ENCODE peak calls at places on chromosomes 5 and 9, in seven cellular contexts. Y, R, F, S, U, A and O are unnamed samples.

GRCh38 chr9:3181049-3181953 is 337.4 kb upstream of the PUM3 start:
- DNase-seq in Y (peak), R (peak), F (no peak), A (peak), S (no peak), U (no peak), O (no peak)

GRCh38 chr9:10050016-10050415 is 562.8 kb downstream of the PTPRD start:
- DNase-seq in F (peak), Y (peak), U (peak), R (no peak), S (peak), A (no peak), O (no peak)

GRCh38 chr9:133443982-133444381 is 15.8 kb upstream of the CACFD1 start:
- DNase-seq in F (no peak), U (peak), R (no peak), A (no peak), Y (peak), S (peak), O (no peak)

GRCh38 chr5:126920291-126920690 is 110.1 kb downstream of the MARCHF3 start:
- DNase-seq in Y (peak), U (peak), R (no peak), F (peak), S (peak), A (no peak), O (no peak)

GRCh38 chr5:83025690-83026472 is 51.3 kb downstream of the TMEM167A start:
- DNase-seq in U (no peak), F (no peak), A (peak), Y (no peak), S (peak), R (peak), O (no peak)

GRCh38 chr9:137407590-137408300 is 15.2 kb downstream of the EXD3 start:
- DNase-seq in S (no peak), Y (peak), R (peak), U (no peak), F (no peak), A (no peak), O (no peak)

GRCh38 chr5:127085371-127085770 is 12.1 kb upstream of the C5orf63 start:
- DNase-seq in R (no peak), S (no peak), A (no peak), F (no peak), U (no peak), Y (no peak), O (no peak)

GRCh38 chr9:129036923-129037766 is 719 bp downstream of the MIGA2 start:
- DNase-seq in Y (peak), R (no peak), F (no peak), A (no peak), S (no peak), U (no peak), O (no peak)

GRCh38 chr5:107594253-107595045 is 76.3 kb downstream of the EFNA5 start:
- DNase-seq in A (no peak), S (no peak), U (no peak), R (no peak), Y (peak), F (peak), O (no peak)

GRCh38 chr5:61401726-61402125 is 69.7 kb downstream of the ZSWIM6 start:
- DNase-seq in Y (peak), F (peak), U (peak), A (no peak), R (no peak), S (peak), O (no peak)

GRCh38 chr9:36398745-36399144 is 1.3 kb downstream of the RNF38 start:
- DNase-seq in R (no peak), F (peak), U (peak), S (peak), A (no peak), Y (peak), O (no peak)

GRCh38 chr9:93908591-93909241 is 46.4 kb downstream of the BARX1 start:
- DNase-seq in S (no peak), U (no peak), Y (peak), A (no peak), R (no peak), F (no peak), O (no peak)

GRCh38 chr5:116930628-116931027 is 356.0 kb upstream of the SEMA6A start:
- DNase-seq in Y (no peak), F (no peak), A (no peak), U (no peak), R (no peak), S (no peak), O (no peak)

GRCh38 chr5:67037171-67037570 is 159.4 kb downstream of the CD180 start:
- DNase-seq in A (no peak), Y (peak), R (no peak), U (no peak), F (no peak), S (peak), O (no peak)

GRCh38 chr9:98563997-98564396 is 144.7 kb downstream of the GABBR2 start:
- DNase-seq in U (no peak), S (no peak), A (no peak), F (no peak), R (no peak), Y (no peak), O (no peak)

GRCh38 chr5:74772359-74772758 is 5.3 kb downstream of the NSA2 start:
- DNase-seq in A (no peak), U (no peak), R (no peak), Y (peak), S (peak), F (peak), O (no peak)

GRCh38 chr5:6246820-6247437 is 131.4 kb downstream of the MED10 start:
- DNase-seq in F (no peak), U (no peak), A (no peak), Y (no peak), S (no peak), R (no peak), O (no peak)

GRCh38 chr5:31470608-31471007 is 61.3 kb downstream of the DROSHA start:
- DNase-seq in U (peak), Y (peak), S (peak), A (no peak), F (peak), R (no peak), O (no peak)

GRCh38 chr9:88322906-88323566 is 65.2 kb upstream of the SPIN1 start:
- DNase-seq in R (no peak), U (peak), S (peak), Y (peak), F (peak), A (no peak), O (no peak)

GRCh38 chr5:160463227-160463626 is 41.6 kb downstream of the PTTG1 start:
- DNase-seq in S (no peak), U (no peak), A (no peak), Y (no peak), F (no peak), R (no peak), O (no peak)

GRCh38 chr9:110255064-110255416 is 1.3 kb downstream of the TXN start:
- DNase-seq in S (no peak), F (no peak), A (peak), R (peak), U (no peak), Y (no peak), O (no peak)

GRCh38 chr5:17305964-17306725 is 88.7 kb downstream of the BASP1 start:
- DNase-seq in A (peak), S (peak), Y (peak), R (peak), F (peak), U (peak), O (peak)

GRCh38 chr5:91058575-91058974 is 324.5 kb downstream of the ARRDC3 start:
- DNase-seq in A (no peak), Y (no peak), F (no peak), R (no peak), U (no peak), S (no peak), O (peak)

GRCh38 chr5:112869948-112870347 is 8.9 kb downstream of the SRP19 start:
- DNase-seq in Y (no peak), S (no peak), F (no peak), U (no peak), R (no peak), A (no peak), O (no peak)

GRCh38 chr5:121246971-121247370 is 604.7 kb upstream of the FTMT start:
- DNase-seq in S (no peak), F (no peak), Y (no peak), A (no peak), R (no peak), U (no peak), O (no peak)

GRCh38 chr5:33850100-33850594 is 41.6 kb downstream of the ADAMTS12 start:
- DNase-seq in U (peak), F (peak), R (peak), Y (peak), A (peak), S (peak), O (peak)

GRCh38 chr5:132380741-132381140 is 11.2 kb downstream of the SLC22A5 start:
- DNase-seq in S (no peak), F (no peak), U (no peak), R (no peak), Y (no peak), A (no peak), O (no peak)

GRCh38 chr5:10639846-10640368 is 76.0 kb downstream of the ANKRD33B start:
- DNase-seq in S (no peak), R (no peak), F (no peak), Y (no peak), U (no peak), A (no peak), O (no peak)

GRCh38 chr9:87812375-87813118 is 70.1 kb upstream of the SPATA31E1 start:
- DNase-seq in R (no peak), F (peak), S (peak), A (peak), U (peak), Y (peak), O (peak)

GRCh38 chr9:135033487-135033886 is 54.0 kb upstream of the OLFM1 start:
- DNase-seq in S (no peak), R (no peak), A (no peak), F (no peak), Y (no peak), U (no peak), O (no peak)

GRCh38 chr5:169777112-169777511 is 140.0 kb downstream of the DOCK2 start:
- DNase-seq in U (no peak), S (no peak), F (no peak), Y (no peak), A (no peak), R (no peak), O (no peak)

GRCh38 chr5:52743970-52744369 is 43.7 kb upstream of the ITGA1 start:
- DNase-seq in S (peak), U (peak), R (no peak), Y (peak), F (peak), A (peak), O (no peak)

GRCh38 chr5:32413466-32414263 is 30.9 kb downstream of the ZFR start:
- DNase-seq in F (no peak), A (no peak), Y (no peak), U (peak), R (no peak), S (no peak), O (no peak)

GRCh38 chr9:91515074-91515687 is 91.5 kb upstream of the NFIL3 start:
- DNase-seq in A (peak), U (peak), Y (peak), S (peak), F (peak), R (no peak), O (no peak)
- H2AFZ ChIP-seq in A (peak), U (peak), Y (peak), S (peak), F (peak), R (no peak), O (no peak)

DNA sequence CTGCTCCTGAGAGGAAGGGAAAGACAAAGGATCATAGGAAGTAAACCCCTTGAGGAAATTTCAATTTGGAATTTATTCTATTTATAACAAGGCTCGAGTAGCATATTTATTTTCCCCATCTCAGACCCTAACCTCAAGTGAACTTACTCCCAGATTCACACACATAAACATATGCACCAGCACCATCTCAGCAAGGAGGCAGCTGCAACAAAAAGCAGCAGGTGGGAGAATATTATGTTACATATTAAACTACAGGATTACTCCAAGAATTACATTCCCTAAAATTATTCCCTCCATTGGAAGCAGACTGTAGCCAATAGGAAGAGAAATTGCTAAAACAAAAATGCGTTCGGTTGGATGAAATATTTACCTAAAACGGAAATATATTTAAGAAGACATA is 108.4 kb upstream of the PRSS3 start:
- DNase-seq in U (no peak), A (no peak), S (no peak), F (no peak), Y (no peak), R (no peak), O (no peak)
- H2AFZ ChIP-seq in U (no peak), A (no peak), S (no peak), F (no peak), Y (no peak), R (no peak), O (no peak)

GRCh38 chr5:176440932-176441706 is 7.1 kb upstream of the FAF2 start:
- DNase-seq in A (no peak), Y (no peak), R (no peak), U (peak), S (peak), F (no peak), O (no peak)
- H2AFZ ChIP-seq in A (peak), Y (no peak), R (no peak), U (no peak), S (no peak), F (no peak), O (no peak)

DNA sequence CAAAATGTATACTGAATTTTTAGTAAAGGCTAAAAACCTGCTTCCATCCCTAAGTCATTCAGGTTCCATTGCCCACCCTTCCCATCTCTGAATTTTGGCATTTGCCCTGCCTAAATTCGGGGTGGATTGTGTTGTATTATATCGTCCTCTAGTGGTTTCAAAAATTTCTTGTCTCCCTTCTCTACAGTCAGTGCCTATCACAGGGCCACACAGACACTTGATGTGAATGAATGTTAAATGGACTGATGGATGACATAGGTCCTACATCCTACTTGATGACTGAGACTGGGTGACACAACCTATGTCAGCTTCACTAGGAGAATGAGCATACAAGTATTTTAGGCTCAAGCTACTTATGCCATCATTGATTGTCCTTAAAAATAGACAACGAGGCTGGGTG is 45.6 kb upstream of the SLC30A5 start:
- DNase-seq in Y (peak), U (no peak), S (no peak), F (peak), A (peak), R (no peak), O (no peak)
- H2AFZ ChIP-seq in Y (no peak), U (no peak), S (no peak), F (no peak), A (no peak), R (no peak), O (no peak)

GRCh38 chr5:157718529-157718928 is 12.7 kb upstream of the THG1L start:
- DNase-seq in Y (peak), F (peak), U (peak), R (no peak), S (peak), A (peak), O (no peak)
- H2AFZ ChIP-seq in Y (peak), F (peak), U (no peak), R (no peak), S (peak), A (peak), O (no peak)

DNA sequence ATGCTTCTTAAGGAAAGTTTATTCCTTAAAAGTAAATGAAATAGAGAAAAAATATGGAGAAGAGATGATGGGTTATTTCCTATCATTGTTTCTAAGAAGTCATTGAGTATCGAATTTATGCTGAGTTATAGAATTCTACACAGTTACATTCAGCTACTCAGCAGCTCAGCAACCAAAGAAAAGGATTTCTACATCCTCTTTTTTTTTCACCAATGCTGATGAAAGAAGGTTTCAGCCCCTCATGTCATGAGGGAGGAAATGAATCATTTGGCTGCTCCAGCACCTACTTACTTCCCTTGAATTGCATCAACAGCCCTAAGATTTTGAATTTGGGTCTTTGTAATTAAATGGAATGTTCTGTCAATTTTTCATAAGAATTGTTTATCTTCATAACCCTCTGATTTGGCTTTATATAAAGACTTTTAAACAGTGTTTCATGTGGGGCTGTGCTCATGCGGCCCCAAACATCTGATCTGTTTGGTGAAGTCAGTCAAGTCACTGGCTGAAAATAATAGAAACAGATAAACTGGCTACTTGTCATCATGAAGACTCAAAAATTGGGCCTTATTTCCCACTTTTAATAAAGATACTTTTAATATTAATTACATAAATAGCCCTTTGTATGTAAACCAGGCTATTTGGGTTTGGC is 18.5 kb upstream of the SNX2 start:
- DNase-seq in R (no peak), A (no peak), F (peak), S (peak), Y (peak), U (peak), O (no peak)
- H2AFZ ChIP-seq in R (no peak), A (peak), F (peak), S (no peak), Y (peak), U (no peak), O (no peak)

GRCh38 chr9:105658351-105658750 is 3.9 kb upstream of the TAL2 start:
- DNase-seq in A (no peak), S (no peak), Y (no peak), U (no peak), F (no peak), R (no peak), O (no peak)
- H2AFZ ChIP-seq in A (no peak), S (no peak), Y (no peak), U (no peak), F (no peak), R (no peak), O (no peak)

GRCh38 chr5:143041461-143041860 is 271.3 kb downstream of the ARHGAP26 start:
- DNase-seq in R (no peak), U (no peak), S (no peak), F (no peak), A (no peak), Y (no peak), O (no peak)

GRCh38 chr5:143040622-143041021 is 270.4 kb downstream of the ARHGAP26 start:
- DNase-seq in S (no peak), F (no peak), Y (no peak), A (no peak), R (no peak), U (no peak), O (no peak)

GRCh38 chr5:143044265-143044664 is 274.1 kb downstream of the ARHGAP26 start:
- DNase-seq in F (no peak), R (no peak), Y (no peak), U (no peak), A (no peak), S (no peak), O (no peak)

GRCh38 chr5:143045062-143045461 is 274.9 kb downstream of the ARHGAP26 start:
- DNase-seq in F (no peak), U (no peak), S (no peak), A (no peak), R (no peak), Y (no peak), O (no peak)

DNA sequence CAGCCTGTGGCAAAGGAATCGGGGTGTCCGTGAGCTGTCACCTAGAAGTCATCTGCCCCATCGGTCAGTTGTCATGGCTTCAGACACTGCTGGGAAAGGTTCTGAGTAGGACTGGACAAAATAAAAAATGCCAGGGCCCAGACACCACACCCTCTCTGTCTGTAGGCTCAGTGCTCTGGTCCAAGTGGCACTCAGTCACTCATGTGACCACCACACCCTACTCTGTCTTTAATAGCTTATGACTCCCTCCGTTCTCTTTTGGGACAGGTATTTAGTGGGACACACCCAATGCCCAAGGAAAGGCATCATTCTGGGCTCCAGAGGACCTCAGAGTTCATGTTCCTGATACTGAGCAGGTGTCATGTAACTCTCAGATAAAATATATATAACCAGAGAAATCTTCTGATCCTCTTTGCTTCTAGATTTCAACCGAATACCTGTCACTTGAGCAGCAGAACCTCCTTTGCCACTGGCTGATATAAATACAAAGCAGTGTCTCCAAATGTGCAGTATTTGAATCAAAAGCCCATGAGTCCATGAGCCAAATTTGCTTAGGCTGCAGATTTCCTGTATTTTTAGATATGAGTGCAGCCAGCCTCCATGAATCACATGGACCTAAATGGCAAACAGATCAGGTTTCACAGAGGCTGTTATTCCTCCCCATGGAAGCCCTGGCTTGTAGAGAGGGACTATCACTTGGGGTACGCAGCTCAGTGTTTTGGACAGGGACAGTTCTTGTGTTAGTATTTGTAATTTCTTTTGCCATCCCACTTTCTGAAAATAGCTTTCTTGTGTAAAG is 272.0 kb downstream of the ARHGAP26 start:
- DNase-seq in S (peak), A (no peak), U (peak), F (peak), Y (peak), R (no peak), O (no peak)
- H2AFZ ChIP-seq in S (peak), A (no peak), U (no peak), F (no peak), Y (no peak), R (no peak), O (no peak)